ENCODE peak calls at places on chromosome 18, in four cellular contexts. R is H1, Q is transverse colon, Z is K562. L is an unnamed sample. For H3K4me1, the result is how much of the 10 kb centered on the place peaks cover.

GRCh38 chr18:499351-500229 is 911 bp downstream of the COLEC12 start:
- DNase-seq in Q (no peak), Z (no peak), R (no peak), L (peak)

GRCh38 chr18:55248497-55248896 is 289.2 kb upstream of the CCDC68 start:
- DNase-seq in Q (no peak), R (no peak), Z (no peak), L (no peak)

GRCh38 chr18:31497711-31498449 is at the start of gene DSG2:
- DNase-seq in Z (peak), Q (peak), R (peak), L (peak)

GRCh38 chr18:79123948-79124347 is 54.8 kb downstream of the ATP9B start:
- DNase-seq in R (no peak), Q (no peak), Z (peak), L (no peak)

GRCh38 chr18:22060361-22060760 is 109.0 kb upstream of the GATA6 start:
- DNase-seq in Z (no peak), R (no peak), Q (no peak), L (no peak)

GRCh38 chr18:56382541-56382940 is 255.9 kb downstream of the TXNL1 start:
- DNase-seq in Q (no peak), Z (no peak), R (no peak), L (no peak)

GRCh38 chr18:68215931-68216330 is 499.0 kb downstream of the TMX3 start:
- DNase-seq in Z (no peak), R (no peak), Q (no peak), L (no peak)

GRCh38 chr18:55856191-55856590 is 268.2 kb upstream of the TCF4 start:
- DNase-seq in Q (no peak), R (peak), Z (no peak), L (no peak)

GRCh38 chr18:68728301-68728700 is 13.4 kb upstream of the TMX3 start:
- DNase-seq in R (no peak), Q (no peak), Z (no peak), L (no peak)

GRCh38 chr18:72555101-72555500 is 11.0 kb upstream of the CBLN2 start:
- DNase-seq in Z (no peak), Q (no peak), R (no peak), L (no peak)

GRCh38 chr18:49768051-49768391 is 45.3 kb downstream of the ACAA2 start:
- DNase-seq in R (peak), Q (peak), Z (peak), L (peak)

GRCh38 chr18:25190468-25190867 is 161.5 kb downstream of the ZNF521 start:
- DNase-seq in Z (no peak), R (no peak), Q (no peak), L (no peak)

GRCh38 chr18:56166914-56167313 is 471.5 kb downstream of the TXNL1 start:
- DNase-seq in R (no peak), Q (no peak), Z (no peak), L (no peak)

GRCh38 chr18:33781429-33781828 is 203.4 kb downstream of the ASXL3 start:
- DNase-seq in R (no peak), Q (no peak), Z (no peak), L (no peak)

GRCh38 chr18:77208969-77209368 is 40.7 kb upstream of the GALR1 start:
- DNase-seq in Z (no peak), R (no peak), Q (peak), L (peak)

GRCh38 chr18:49819768-49820662 is 6.7 kb upstream of the ACAA2 start:
- DNase-seq in Q (peak), R (no peak), Z (no peak), L (no peak)

GRCh38 chr18:24913507-24914147 is 438.3 kb downstream of the ZNF521 start:
- DNase-seq in Z (no peak), Q (no peak), R (no peak), L (no peak)

GRCh38 chr18:78427081-78427480 is 552.5 kb upstream of the SALL3 start:
- DNase-seq in Q (no peak), Z (no peak), R (no peak), L (no peak)

GRCh38 chr18:40159141-40160017 is 1795.7 kb upstream of the PIK3C3 start:
- DNase-seq in Z (no peak), Q (no peak), R (no peak), L (no peak)

GRCh38 chr18:49207373-49207772 is 253.1 kb downstream of the DYM start:
- DNase-seq in R (no peak), Z (no peak), Q (no peak), L (no peak)

GRCh38 chr18:54444309-54444914 is 86.7 kb downstream of the C18orf54 start:
- DNase-seq in Q (peak), Z (peak), R (peak), L (peak)

GRCh38 chr18:12287684-12288405 is 20.2 kb upstream of the TUBB6 start:
- DNase-seq in Z (peak), R (no peak), Q (peak), L (peak)

GRCh38 chr18:47370052-47370451 is 118.6 kb upstream of the SKOR2 start:
- DNase-seq in R (no peak), Q (no peak), Z (no peak), L (no peak)

GRCh38 chr18:54150226-54150625 is 74.2 kb downstream of the MBD2 start:
- DNase-seq in R (no peak), Q (no peak), Z (no peak), L (no peak)

GRCh38 chr18:58960946-58961722 is 96.5 kb downstream of the ZNF532 start:
- DNase-seq in Q (no peak), R (no peak), Z (no peak), L (no peak)

GRCh38 chr18:62399781-62400308 is 74.7 kb downstream of the TNFRSF11A start:
- DNase-seq in R (no peak), Q (peak), Z (no peak), L (no peak)

GRCh38 chr18:8991131-8991530 is 111.4 kb upstream of the NDUFV2 start:
- DNase-seq in Z (no peak), R (no peak), Q (no peak), L (no peak)

GRCh38 chr18:80022613-80023012 is 11.6 kb upstream of the RBFA start:
- DNase-seq in Q (no peak), R (no peak), Z (no peak), L (no peak)

GRCh38 chr18:3759099-3759498 is 309.1 kb downstream of the TGIF1 start:
- DNase-seq in R (no peak), Z (no peak), Q (no peak), L (no peak)

GRCh38 chr18:76208632-76209308 is 286.3 kb downstream of the ZNF516 start:
- DNase-seq in R (no peak), Z (no peak), Q (no peak), L (no peak)

GRCh38 chr18:1350931-1351450 is 446.3 kb downstream of the ADCYAP1 start:
- DNase-seq in Q (no peak), R (no peak), Z (no peak), L (no peak)

GRCh38 chr18:78241535-78242306 is 737.9 kb upstream of the SALL3 start:
- DNase-seq in Z (no peak), R (no peak), Q (no peak), L (no peak)

GRCh38 chr18:13369756-13370510 is 151.4 kb downstream of the LDLRAD4 start:
- DNase-seq in Z (no peak), R (no peak), Q (peak), L (no peak)

GRCh38 chr18:13366977-13367892 is 148.7 kb downstream of the LDLRAD4 start:
- DNase-seq in Q (no peak), Z (no peak), R (no peak), L (no peak)

GRCh38 chr18:13368080-13368813 is 149.7 kb downstream of the LDLRAD4 start:
- DNase-seq in Z (no peak), R (no peak), Q (no peak), L (no peak)

GRCh38 chr18:13370995-13371625 is 152.6 kb downstream of the LDLRAD4 start:
- DNase-seq in R (no peak), Z (no peak), Q (no peak), L (no peak)

GRCh38 chr18:13369353-13369752 is 150.8 kb downstream of the LDLRAD4 start:
- DNase-seq in R (no peak), Z (no peak), Q (no peak), L (no peak)
- H3K4me1 ChIP-seq in R (under half), Z (under half), Q (under half), L (under half)

DNA sequence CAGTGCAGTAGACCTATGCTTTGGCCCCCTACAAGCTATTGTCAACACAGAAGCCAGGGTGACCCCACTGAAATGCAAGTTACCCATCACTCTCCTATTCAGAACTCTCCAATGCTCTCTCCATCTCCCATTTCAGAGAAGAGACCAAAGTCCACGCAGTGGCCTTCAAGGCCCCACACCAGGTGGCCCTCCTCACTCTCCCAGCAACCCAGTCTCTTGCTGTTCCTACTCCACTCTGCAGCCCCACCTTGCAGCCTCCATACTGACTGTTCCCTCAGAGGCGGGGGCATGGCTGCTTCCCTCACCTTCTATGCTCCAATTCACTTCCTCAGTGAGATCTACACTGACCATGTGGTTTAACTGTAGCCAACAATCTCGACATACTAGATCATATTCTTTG is 313.3 kb downstream of the CELF4 start:
- DNase-seq in Z (no peak), R (no peak), Q (no peak), L (no peak)
- TF ChIP-seq POLR2AphosphoS5 in Z (no peak), R (no peak), Q (no peak), L (no peak)

GRCh38 chr18:70673834-70674233 is 385.0 kb downstream of the SOCS6 start:
- DNase-seq in Z (no peak), Q (no peak), R (no peak), L (no peak)
- TF ChIP-seq EP300 in Z (no peak), Q (no peak), R (no peak), L (no peak)

GRCh38 chr18:35104391-35105051 is 63.3 kb downstream of the MAPRE2 start:
- DNase-seq in Q (no peak), Z (no peak), R (no peak), L (no peak)
- H3K4me1 ChIP-seq in Q (under half), Z (under half), R (under half), L (under half)

GRCh38 chr18:63828120-63828519 is 52.9 kb downstream of the SERPINB7 start:
- DNase-seq in Q (no peak), Z (no peak), R (no peak), L (no peak)

GRCh38 chr18:63832470-63832869 is 55.0 kb upstream of the SERPINB2 start:
- DNase-seq in R (no peak), Z (no peak), Q (no peak), L (no peak)

GRCh38 chr18:63834471-63835113 is 52.9 kb upstream of the SERPINB2 start:
- DNase-seq in Z (no peak), Q (no peak), R (no peak), L (no peak)

GRCh38 chr18:63829886-63830285 is 54.7 kb downstream of the SERPINB7 start:
- DNase-seq in Q (no peak), R (no peak), Z (no peak), L (no peak)

DNA sequence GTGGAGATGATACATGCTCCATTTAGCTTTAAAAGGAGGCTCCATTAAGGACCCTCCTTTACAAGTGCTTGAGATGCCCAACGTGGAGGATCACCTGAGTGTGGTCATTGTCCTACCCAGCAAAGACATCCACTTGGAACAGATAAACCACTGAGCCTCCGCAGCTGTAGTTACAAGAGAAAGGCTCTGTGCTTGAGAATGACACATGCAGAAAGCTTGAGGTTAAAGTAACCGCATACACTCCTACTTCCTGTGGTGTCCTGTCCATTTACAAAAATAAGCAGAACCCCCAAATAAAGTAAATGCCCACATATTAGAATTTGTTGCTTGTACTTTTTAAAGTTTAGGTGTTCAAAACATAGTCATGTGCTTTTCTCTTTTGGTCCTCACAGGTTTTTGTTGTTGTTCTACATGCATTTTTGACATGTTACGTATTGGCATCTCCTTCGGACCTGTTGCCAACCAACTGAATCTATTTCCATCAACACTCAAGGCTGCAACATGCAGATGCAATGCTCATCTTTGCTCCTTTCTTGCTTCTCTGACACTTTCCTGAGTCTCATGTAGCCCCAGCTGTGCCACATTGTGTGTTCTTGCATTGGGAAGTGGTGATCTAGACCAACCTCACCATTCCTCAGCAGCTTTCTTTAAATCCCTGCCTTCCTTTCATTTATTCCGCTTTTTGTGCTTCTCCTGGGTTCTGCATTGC is 56.0 kb downstream of the SERPINB7 start:
- DNase-seq in R (no peak), Z (no peak), Q (no peak), L (no peak)
- TF ChIP-seq POLR2AphosphoS5 in R (no peak), Z (no peak), Q (no peak), L (no peak)

GRCh38 chr18:27136208-27136535 is 48.9 kb downstream of the CHST9 start:
- DNase-seq in Z (no peak), Q (no peak), R (no peak), L (no peak)
- TF ChIP-seq EP300 in Z (no peak), Q (no peak), R (no peak), L (no peak)

DNA sequence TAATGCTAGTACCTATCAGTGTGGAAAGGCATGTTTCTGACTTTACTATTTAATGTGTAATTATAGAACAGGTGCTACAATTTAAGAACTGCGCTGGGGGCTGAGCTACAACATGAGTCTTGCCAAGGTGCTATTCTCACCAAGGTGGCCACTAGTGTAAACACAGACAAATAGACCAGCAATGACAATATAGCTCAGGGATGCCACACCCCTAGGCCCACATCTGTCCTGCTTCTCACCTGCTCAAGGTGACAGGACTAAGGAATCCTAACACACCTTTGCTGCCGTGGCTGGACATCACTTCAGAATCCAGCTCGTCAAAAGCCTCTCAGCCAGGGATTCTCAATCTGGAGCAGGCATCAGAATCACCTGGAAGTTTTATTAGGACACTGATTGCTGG is 17.1 kb downstream of the ATP8B1 start:
- DNase-seq in Z (no peak), R (no peak), Q (peak), L (no peak)
- H3K4me1 ChIP-seq in Z (under half), R (under half), Q (half or more), L (half or more)

L was measured in stomach.